ENCODE peak calls at places on chromosomes 5 and 9, in six cellular contexts. E is SHP77, U is non-pigmented ciliary epithelial cell, K is cardiac muscle cell, B is OCI-M1, C is WERI-Rb-1. T is an unnamed sample.

GRCh38 chr5:34709861-34710673 is 53.9 kb downstream of the RAI14 start:
- DNase-seq in E (no peak), U (peak; percentile 95), K (no peak), B (no peak), C (no peak), T (no peak)

GRCh38 chr5:129020683-129021082 is 55.4 kb downstream of the SLC27A6 start:
- DNase-seq in E (no peak), U (no peak), K (no peak), B (no peak), C (no peak), T (no peak)

GRCh38 chr5:123582570-123583293 is 70.8 kb downstream of the CSNK1G3 start:
- DNase-seq in E (no peak), U (no peak), K (no peak), B (peak; percentile 0), C (no peak), T (no peak)

GRCh38 chr9:98520221-98520920 is 188.4 kb downstream of the GABBR2 start:
- DNase-seq in E (no peak), U (no peak), K (no peak), B (no peak), C (no peak), T (peak; percentile 97)

GRCh38 chr5:36156124-36156601 is 4.3 kb downstream of the SKP2 start:
- DNase-seq in E (no peak), U (peak; percentile 41), K (no peak), B (no peak), C (peak; percentile 89), T (peak; percentile 98)

GRCh38 chr5:127536687-127537086 is 19.2 kb downstream of the PRRC1 start:
- DNase-seq in E (no peak), U (no peak), K (no peak), B (no peak), C (no peak), T (peak; percentile 7)

GRCh38 chr5:76608833-76609232 is 14.4 kb downstream of the F2RL2 start:
- DNase-seq in E (no peak), U (peak; percentile 78), K (no peak), B (peak; percentile 72), C (no peak), T (no peak)

GRCh38 chr9:31393240-31393639 is 991.2 kb upstream of the ACO1 start:
- DNase-seq in E (no peak), U (no peak), K (no peak), B (peak; percentile 52), C (no peak), T (no peak)

GRCh38 chr5:32170303-32171170 is 3.6 kb downstream of the GOLPH3 start:
- DNase-seq in E (no peak), U (peak; percentile 28), K (no peak), B (no peak), C (no peak), T (peak; percentile 96)

GRCh38 chr5:56759521-56759920 is 55.8 kb upstream of the MAP3K1 start:
- DNase-seq in E (no peak), U (no peak), K (no peak), B (no peak), C (no peak), T (no peak)

GRCh38 chr5:5063533-5063953 is 76.6 kb upstream of the ADAMTS16 start:
- DNase-seq in E (no peak), U (no peak), K (no peak), B (no peak), C (no peak), T (no peak)

GRCh38 chr9:101387871-101388506 is 3.2 kb upstream of the BAAT start:
- DNase-seq in E (peak; percentile 71), U (no peak), K (peak; percentile 46), B (peak; percentile 78), C (peak; percentile 36), T (peak; percentile 75)